ENCODE peak calls at places on chromosomes 1 and 21, in four cellular contexts. W is endothelial cell; D is activated CD4-positive, alpha-beta T cell treated with anti-CD3 and anti-CD28 coated beads, Interleukin-2, amount 10 ng/mL, durations not matched to agents 7 days and 5 days; M is stimulated activated CD8-positive, alpha-beta memory T cell treated with anti-CD3 and anti-CD28 coated beads, Interleukin-12 subunit alpha, Interleukin-12 subunit beta, amount 100 ng/mL, for 4 hours. X is an unnamed sample.

GRCh38 chr1:37890378-37891014 is 31.1 kb upstream of the MTF1 start:
- DNase-seq in W (no peak), D (peak; percentile 22), M (no peak), X (no peak)

GRCh38 chr1:119621714-119622113 is 26.4 kb downstream of the ZNF697 start:
- DNase-seq in W (no peak), D (no peak), M (no peak), X (no peak)

GRCh38 chr1:29497395-29498125 is 261.2 kb downstream of the PTPRU start:
- DNase-seq in W (no peak), D (no peak), M (no peak), X (no peak)

GRCh38 chr1:79161077-79161476 is 154.5 kb upstream of the ADGRL4 start:
- DNase-seq in W (no peak), D (no peak), M (no peak), X (no peak)

GRCh38 chr1:201374376-201374775 is 3.1 kb downstream of the TNNT2 start:
- DNase-seq in W (no peak), D (no peak), M (no peak), X (no peak)

GRCh38 chr1:112674986-112675727 is 698 bp downstream of the MOV10 start:
- DNase-seq in W (peak; percentile 69), D (peak; percentile 28), M (peak; percentile 30), X (no peak)

GRCh38 chr1:116428600-116428999 is 55.6 kb downstream of the ATP1A1 start:
- DNase-seq in W (no peak), D (no peak), M (no peak), X (no peak)

GRCh38 chr1:94527447-94528031 is 14.0 kb downstream of the F3 start:
- DNase-seq in W (no peak), D (no peak), M (no peak), X (no peak)

GRCh38 chr1:57623039-57623790 is 199.4 kb upstream of the DAB1 start:
- DNase-seq in W (peak; percentile 58), D (no peak), M (no peak), X (no peak)

GRCh38 chr1:78833491-78833890 is 173.0 kb downstream of the ADGRL4 start:
- DNase-seq in W (no peak), D (no peak), M (no peak), X (no peak)

GRCh38 chr1:48817505-48818114 is 40.9 kb upstream of the BEND5 start:
- DNase-seq in W (peak; percentile 79), D (peak; percentile 8), M (no peak), X (peak; percentile 66)

GRCh38 chr1:228315484-228315944 is 91.1 kb downstream of the TRIM11 start:
- DNase-seq in W (no peak), D (no peak), M (no peak), X (no peak)

GRCh38 chr1:25137521-25138395 is 94.5 kb downstream of the SYF2 start:
- DNase-seq in W (no peak), D (no peak), M (no peak), X (no peak)

GRCh38 chr1:50603274-50604271 is 180.3 kb upstream of the DMRTA2 start:
- DNase-seq in W (no peak), D (no peak), M (no peak), X (no peak)

GRCh38 chr21:25371831-25372434 is 235.3 kb downstream of the MRPL39 start:
- DNase-seq in W (no peak), D (no peak), M (no peak), X (no peak)

GRCh38 chr1:184982002-184982954 is 8.0 kb upstream of the NIBAN1 start:
- DNase-seq in W (peak; percentile 72), D (peak; percentile 82), M (peak; percentile 51), X (peak; percentile 74)

GRCh38 chr1:145927916-145928647 is 798 bp upstream of the RBM8A start:
- DNase-seq in W (no peak), D (no peak), M (no peak), X (no peak)